ENCODE peak calls at places on chromosomes 6 and 20, in seven cellular contexts. One of them, this sample, is unnamed.

GRCh38 chr6:34230653-34231351 is 5.9 kb upstream of the HMGA1 start:
- DNase-seq in activated CD8-positive, alpha-beta T cell treated with anti-CD3 and anti-CD28 coated beads for 36 hours: no peak
- DNase-seq in AG04450: no peak
- DNase-seq in psoas muscle: no peak
- DNase-seq in breast epithelium: no peak
- DNase-seq in tibial artery: no peak
- DNase-seq in CD4-positive, alpha-beta T cell: no peak
- DNase-seq in this sample: no peak

GRCh38 chr6:36025260-36025931 is 955 bp upstream of the SLC26A8 start:
- DNase-seq in breast epithelium: no peak
- DNase-seq in psoas muscle: no peak
- DNase-seq in tibial artery: no peak
- DNase-seq in AG04450: no peak
- DNase-seq in CD4-positive, alpha-beta T cell: no peak
- DNase-seq in activated CD8-positive, alpha-beta T cell treated with anti-CD3 and anti-CD28 coated beads for 36 hours: no peak
- DNase-seq in this sample: no peak

GRCh38 chr6:37512400-37512958 is 12.8 kb upstream of the CCDC167 start:
- DNase-seq in breast epithelium: no peak
- DNase-seq in tibial artery: no peak
- DNase-seq in psoas muscle: no peak
- DNase-seq in AG04450: no peak
- DNase-seq in activated CD8-positive, alpha-beta T cell treated with anti-CD3 and anti-CD28 coated beads for 36 hours: no peak
- DNase-seq in CD4-positive, alpha-beta T cell: no peak
- DNase-seq in this sample: no peak

GRCh38 chr6:49252901-49253300 is 210.2 kb downstream of the MMUT start:
- DNase-seq in CD4-positive, alpha-beta T cell: no peak
- DNase-seq in psoas muscle: no peak
- DNase-seq in activated CD8-positive, alpha-beta T cell treated with anti-CD3 and anti-CD28 coated beads for 36 hours: no peak
- DNase-seq in tibial artery: no peak
- DNase-seq in breast epithelium: no peak
- DNase-seq in AG04450: no peak
- DNase-seq in this sample: no peak

GRCh38 chr6:157928428-157928827 is 53.2 kb upstream of the SYNJ2 start:
- DNase-seq in breast epithelium: no peak
- DNase-seq in tibial artery: no peak
- DNase-seq in CD4-positive, alpha-beta T cell: no peak
- DNase-seq in psoas muscle: no peak
- DNase-seq in AG04450: no peak
- DNase-seq in activated CD8-positive, alpha-beta T cell treated with anti-CD3 and anti-CD28 coated beads for 36 hours: no peak
- DNase-seq in this sample: no peak

GRCh38 chr20:12827796-12828406 is 180.9 kb upstream of the SPTLC3 start:
- DNase-seq in psoas muscle: no peak
- DNase-seq in AG04450: no peak
- DNase-seq in CD4-positive, alpha-beta T cell: no peak
- DNase-seq in breast epithelium: no peak
- DNase-seq in activated CD8-positive, alpha-beta T cell treated with anti-CD3 and anti-CD28 coated beads for 36 hours: no peak
- DNase-seq in tibial artery: no peak
- DNase-seq in this sample: no peak

GRCh38 chr6:143059616-143060353 is 904 bp upstream of the AIG1 start:
- DNase-seq in AG04450: peak; percentile 51
- DNase-seq in breast epithelium: no peak
- DNase-seq in activated CD8-positive, alpha-beta T cell treated with anti-CD3 and anti-CD28 coated beads for 36 hours: peak; percentile 73
- DNase-seq in CD4-positive, alpha-beta T cell: no peak
- DNase-seq in psoas muscle: peak; percentile 23
- DNase-seq in tibial artery: no peak
- DNase-seq in this sample: no peak

GRCh38 chr20:60200305-60200918 is 242.2 kb downstream of the CDH26 start:
- DNase-seq in AG04450: no peak
- DNase-seq in CD4-positive, alpha-beta T cell: no peak
- DNase-seq in tibial artery: no peak
- DNase-seq in activated CD8-positive, alpha-beta T cell treated with anti-CD3 and anti-CD28 coated beads for 36 hours: no peak
- DNase-seq in breast epithelium: no peak
- DNase-seq in psoas muscle: no peak
- DNase-seq in this sample: no peak

GRCh38 chr20:24742436-24742835 is 206.6 kb upstream of the CST7 start:
- DNase-seq in breast epithelium: no peak
- DNase-seq in AG04450: no peak
- DNase-seq in tibial artery: no peak
- DNase-seq in activated CD8-positive, alpha-beta T cell treated with anti-CD3 and anti-CD28 coated beads for 36 hours: no peak
- DNase-seq in psoas muscle: no peak
- DNase-seq in CD4-positive, alpha-beta T cell: no peak
- DNase-seq in this sample: no peak

GRCh38 chr6:20605061-20605460 is 70.8 kb downstream of the CDKAL1 start:
- DNase-seq in CD4-positive, alpha-beta T cell: no peak
- DNase-seq in activated CD8-positive, alpha-beta T cell treated with anti-CD3 and anti-CD28 coated beads for 36 hours: no peak
- DNase-seq in psoas muscle: no peak
- DNase-seq in AG04450: no peak
- DNase-seq in breast epithelium: no peak
- DNase-seq in tibial artery: no peak
- DNase-seq in this sample: no peak

GRCh38 chr6:26452631-26453030 is 5.1 kb upstream of the BTN2A1 start:
- DNase-seq in tibial artery: no peak
- DNase-seq in breast epithelium: no peak
- DNase-seq in psoas muscle: no peak
- DNase-seq in AG04450: no peak
- DNase-seq in CD4-positive, alpha-beta T cell: no peak
- DNase-seq in activated CD8-positive, alpha-beta T cell treated with anti-CD3 and anti-CD28 coated beads for 36 hours: no peak
- DNase-seq in this sample: no peak

GRCh38 chr6:129280719-129281118 is 397.8 kb downstream of the LAMA2 start:
- DNase-seq in CD4-positive, alpha-beta T cell: peak; percentile 19
- DNase-seq in AG04450: no peak
- DNase-seq in psoas muscle: no peak
- DNase-seq in tibial artery: no peak
- DNase-seq in breast epithelium: no peak
- DNase-seq in activated CD8-positive, alpha-beta T cell treated with anti-CD3 and anti-CD28 coated beads for 36 hours: peak; percentile 53
- DNase-seq in this sample: no peak

GRCh38 chr6:81812416-81812815 is 59.9 kb upstream of the TENT5A start:
- DNase-seq in activated CD8-positive, alpha-beta T cell treated with anti-CD3 and anti-CD28 coated beads for 36 hours: no peak
- DNase-seq in breast epithelium: no peak
- DNase-seq in psoas muscle: no peak
- DNase-seq in AG04450: no peak
- DNase-seq in CD4-positive, alpha-beta T cell: no peak
- DNase-seq in tibial artery: no peak
- DNase-seq in this sample: no peak

GRCh38 chr6:40695114-40695513 is 108.0 kb upstream of the LRFN2 start:
- DNase-seq in AG04450: no peak
- DNase-seq in psoas muscle: no peak
- DNase-seq in tibial artery: no peak
- DNase-seq in activated CD8-positive, alpha-beta T cell treated with anti-CD3 and anti-CD28 coated beads for 36 hours: no peak
- DNase-seq in CD4-positive, alpha-beta T cell: no peak
- DNase-seq in breast epithelium: no peak
- DNase-seq in this sample: no peak

GRCh38 chr6:116616757-116617093 is 446 bp downstream of the RSPH4A start:
- DNase-seq in AG04450: no peak
- DNase-seq in breast epithelium: no peak
- DNase-seq in CD4-positive, alpha-beta T cell: peak; percentile 3
- DNase-seq in psoas muscle: peak; percentile 21
- DNase-seq in activated CD8-positive, alpha-beta T cell treated with anti-CD3 and anti-CD28 coated beads for 36 hours: peak; percentile 17
- DNase-seq in tibial artery: no peak
- DNase-seq in this sample: no peak

GRCh38 chr20:46367967-46368901 is 38.2 kb downstream of the ELMO2 start:
- DNase-seq in breast epithelium: no peak
- DNase-seq in psoas muscle: no peak
- DNase-seq in CD4-positive, alpha-beta T cell: no peak
- DNase-seq in tibial artery: no peak
- DNase-seq in activated CD8-positive, alpha-beta T cell treated with anti-CD3 and anti-CD28 coated beads for 36 hours: peak; percentile 42
- DNase-seq in AG04450: no peak
- DNase-seq in this sample: no peak

GRCh38 chr20:39547546-39548410 is 585.6 kb downstream of the DHX35 start:
- DNase-seq in activated CD8-positive, alpha-beta T cell treated with anti-CD3 and anti-CD28 coated beads for 36 hours: no peak
- DNase-seq in AG04450: no peak
- DNase-seq in tibial artery: no peak
- DNase-seq in breast epithelium: no peak
- DNase-seq in psoas muscle: no peak
- DNase-seq in CD4-positive, alpha-beta T cell: no peak
- DNase-seq in this sample: no peak
- TF ChIP-seq CTCF in activated CD8-positive, alpha-beta T cell treated with anti-CD3 and anti-CD28 coated beads for 36 hours: no peak
- TF ChIP-seq CTCF in AG04450: no peak
- TF ChIP-seq CTCF in tibial artery: no peak
- TF ChIP-seq CTCF in breast epithelium: no peak
- TF ChIP-seq CTCF in psoas muscle: no peak
- TF ChIP-seq CTCF in CD4-positive, alpha-beta T cell: no peak
- TF ChIP-seq CTCF in this sample: no peak

DNA sequence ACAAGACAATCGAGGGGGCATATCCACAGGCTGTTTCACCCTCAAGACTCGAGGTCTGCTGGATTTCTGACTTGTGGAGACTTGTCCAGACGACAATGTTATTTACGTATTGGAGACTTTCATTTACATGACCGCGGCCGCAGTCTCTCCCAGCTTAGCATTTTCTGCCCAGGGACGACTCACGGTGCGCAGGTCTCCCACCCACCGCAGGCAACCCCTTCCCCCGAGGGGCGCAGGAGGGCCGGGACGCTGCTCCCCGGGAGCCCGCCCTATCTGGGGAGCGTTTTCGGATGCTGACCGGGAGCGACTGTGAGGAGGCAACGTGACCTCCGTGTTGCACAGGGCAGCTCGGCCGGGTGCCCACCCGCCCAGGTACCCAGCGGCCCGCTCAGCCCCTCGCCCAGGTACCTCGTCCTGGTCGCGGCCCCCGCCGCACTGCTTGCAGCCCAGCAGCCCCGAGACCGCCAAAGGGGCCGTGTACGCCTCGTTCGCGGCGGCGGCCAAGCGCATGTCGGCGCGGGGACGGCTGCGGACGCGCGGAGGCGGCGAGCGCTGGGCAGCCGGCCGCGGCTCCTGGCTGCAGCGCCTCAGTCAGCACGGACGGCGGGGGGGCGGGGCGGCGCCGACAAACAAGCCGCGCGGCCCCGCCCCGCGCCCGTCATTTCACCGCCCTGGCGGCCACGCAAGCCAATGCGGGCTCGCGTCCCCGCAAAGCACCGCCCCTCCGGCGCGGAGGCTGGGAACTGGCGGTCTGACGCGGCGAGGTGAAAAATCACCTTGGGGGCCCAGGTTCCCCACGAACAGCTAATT is 85.5 kb downstream of the SESN1 start:
- DNase-seq in activated CD8-positive, alpha-beta T cell treated with anti-CD3 and anti-CD28 coated beads for 36 hours: peak; percentile 93
- DNase-seq in AG04450: peak; percentile 48
- DNase-seq in tibial artery: peak; percentile 96
- DNase-seq in breast epithelium: peak; percentile 91
- DNase-seq in CD4-positive, alpha-beta T cell: peak; percentile 88
- DNase-seq in psoas muscle: peak; percentile 97
- DNase-seq in this sample: peak; percentile 94
- TF ChIP-seq CTCF in activated CD8-positive, alpha-beta T cell treated with anti-CD3 and anti-CD28 coated beads for 36 hours: no peak
- TF ChIP-seq CTCF in AG04450: no peak
- TF ChIP-seq CTCF in tibial artery: peak; percentile 41
- TF ChIP-seq CTCF in breast epithelium: peak; percentile 34
- TF ChIP-seq CTCF in CD4-positive, alpha-beta T cell: peak; percentile 14
- TF ChIP-seq CTCF in psoas muscle: peak; percentile 15
- TF ChIP-seq CTCF in this sample: no peak

DNA sequence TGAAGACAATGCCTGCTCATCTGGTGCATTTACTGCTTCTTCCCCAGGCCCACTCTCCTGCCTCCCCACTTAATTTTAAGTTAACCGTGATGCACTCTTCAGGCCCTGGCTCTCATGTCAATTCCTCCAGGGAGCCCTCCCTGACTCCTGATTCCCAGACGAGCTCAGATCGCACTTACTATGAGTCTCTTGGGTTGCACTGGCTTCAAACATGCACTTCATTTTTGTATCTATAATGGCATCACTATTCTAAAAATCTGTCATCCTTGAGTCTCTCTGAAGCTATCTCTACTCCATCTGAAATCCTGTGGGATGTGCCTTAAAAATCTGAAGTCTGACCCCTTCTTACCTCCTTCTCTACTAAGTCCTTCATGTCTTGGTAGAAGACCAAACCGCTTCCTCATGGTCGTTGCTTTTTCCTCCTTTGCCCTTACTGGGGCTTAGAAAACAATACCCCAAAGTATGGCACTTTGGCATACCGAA is 24.7 kb downstream of the COX4I2 start:
- DNase-seq in psoas muscle: no peak
- DNase-seq in CD4-positive, alpha-beta T cell: no peak
- DNase-seq in AG04450: no peak
- DNase-seq in breast epithelium: no peak
- DNase-seq in activated CD8-positive, alpha-beta T cell treated with anti-CD3 and anti-CD28 coated beads for 36 hours: no peak
- DNase-seq in tibial artery: no peak
- DNase-seq in this sample: no peak
- TF ChIP-seq CTCF in psoas muscle: no peak
- TF ChIP-seq CTCF in CD4-positive, alpha-beta T cell: no peak
- TF ChIP-seq CTCF in AG04450: no peak
- TF ChIP-seq CTCF in breast epithelium: no peak
- TF ChIP-seq CTCF in activated CD8-positive, alpha-beta T cell treated with anti-CD3 and anti-CD28 coated beads for 36 hours: no peak
- TF ChIP-seq CTCF in tibial artery: no peak
- TF ChIP-seq CTCF in this sample: no peak

GRCh38 chr20:63819224-63819917 is 11.7 kb downstream of the ZBTB46 start:
- DNase-seq in breast epithelium: no peak
- DNase-seq in psoas muscle: no peak
- DNase-seq in activated CD8-positive, alpha-beta T cell treated with anti-CD3 and anti-CD28 coated beads for 36 hours: no peak
- DNase-seq in tibial artery: no peak
- DNase-seq in AG04450: no peak
- DNase-seq in CD4-positive, alpha-beta T cell: no peak
- DNase-seq in this sample: no peak
- TF ChIP-seq CTCF in breast epithelium: no peak
- TF ChIP-seq CTCF in psoas muscle: peak; percentile 44
- TF ChIP-seq CTCF in activated CD8-positive, alpha-beta T cell treated with anti-CD3 and anti-CD28 coated beads for 36 hours: no peak
- TF ChIP-seq CTCF in tibial artery: no peak
- TF ChIP-seq CTCF in AG04450: peak; percentile 45
- TF ChIP-seq CTCF in CD4-positive, alpha-beta T cell: no peak
- TF ChIP-seq CTCF in this sample: no peak

DNA sequence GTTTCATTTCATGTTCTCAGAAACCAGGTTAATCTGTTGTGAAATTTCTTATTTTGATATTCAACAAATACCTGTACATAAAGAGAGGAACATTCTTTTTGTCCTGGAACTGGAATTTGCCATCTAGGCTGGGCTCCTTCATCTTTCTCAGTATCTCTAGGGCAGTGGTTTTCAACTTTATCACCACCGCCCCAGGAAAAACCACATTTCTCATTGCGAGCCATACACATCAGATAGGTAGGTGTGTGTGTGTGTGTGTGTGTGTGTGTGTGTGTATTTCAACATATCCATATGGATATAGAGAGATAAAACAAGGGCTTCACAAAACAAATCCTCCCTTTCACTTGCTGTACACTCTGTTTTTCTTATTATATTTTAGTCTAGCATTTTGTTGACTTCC is 24.1 kb downstream of the BFSP1 start:
- DNase-seq in CD4-positive, alpha-beta T cell: no peak
- DNase-seq in activated CD8-positive, alpha-beta T cell treated with anti-CD3 and anti-CD28 coated beads for 36 hours: peak; percentile 32
- DNase-seq in AG04450: no peak
- DNase-seq in tibial artery: no peak
- DNase-seq in breast epithelium: no peak
- DNase-seq in psoas muscle: no peak
- DNase-seq in this sample: no peak
- TF ChIP-seq CTCF in CD4-positive, alpha-beta T cell: no peak
- TF ChIP-seq CTCF in activated CD8-positive, alpha-beta T cell treated with anti-CD3 and anti-CD28 coated beads for 36 hours: no peak
- TF ChIP-seq CTCF in AG04450: no peak
- TF ChIP-seq CTCF in tibial artery: no peak
- TF ChIP-seq CTCF in breast epithelium: no peak
- TF ChIP-seq CTCF in psoas muscle: no peak
- TF ChIP-seq CTCF in this sample: no peak

This sample was measured in mesothelial cell of epicardium.